ENCODE peak calls at places on chromosomes 4 and X, in six cellular contexts. X, M, V, Q, B and I are unnamed samples. For H3K4me1, the result is how much of the 10 kb centered on the place peaks cover.

GRCh38 chrX:70087857-70088256 is 25.6 kb downstream of the OTUD6A start:
- DNase-seq in X (no peak), M (no peak), V (no peak), Q (peak), B (no peak), I (no peak)

GRCh38 chr4:122576261-122577188 is 44.3 kb downstream of the IL21 start:
- DNase-seq in X (no peak), M (no peak), V (no peak), Q (peak), B (no peak), I (no peak)

GRCh38 chr4:7546809-7547367 is 112.2 kb upstream of the PSAPL1 start:
- DNase-seq in X (no peak), M (no peak), V (no peak), Q (peak), B (no peak), I (no peak)

GRCh38 chr4:138891610-138892009 is 124.0 kb upstream of the NOCT start:
- DNase-seq in X (no peak), M (no peak), V (no peak), Q (no peak), B (no peak), I (no peak)

GRCh38 chr4:151442002-151442401 is 33.0 kb downstream of the FHIP1A start:
- DNase-seq in X (no peak), M (no peak), V (no peak), Q (no peak), B (no peak), I (no peak)

GRCh38 chrX:139834879-139835278 is 98.0 kb downstream of the ATP11C start:
- DNase-seq in X (no peak), M (no peak), V (no peak), Q (peak), B (no peak), I (no peak)

GRCh38 chr4:121822796-121823504 is 733 bp downstream of the CCNA2 start:
- DNase-seq in X (no peak), M (no peak), V (peak), Q (peak), B (no peak), I (peak)

GRCh38 chr4:100722866-100723459 is 205.1 kb upstream of the EMCN start:
- DNase-seq in X (no peak), M (no peak), V (no peak), Q (no peak), B (no peak), I (no peak)

GRCh38 chr4:103086565-103086964 is 10.0 kb upstream of the SLC9B2 start:
- DNase-seq in X (no peak), M (no peak), V (no peak), Q (no peak), B (no peak), I (no peak)

GRCh38 chr4:41512604-41513003 is 25.4 kb upstream of the LIMCH1 start:
- DNase-seq in X (no peak), M (no peak), V (no peak), Q (no peak), B (no peak), I (no peak)

GRCh38 chr4:97987019-97987648 is 156.1 kb downstream of the STPG2 start:
- DNase-seq in X (no peak), M (no peak), V (no peak), Q (peak), B (no peak), I (no peak)

GRCh38 chr4:76605099-76605563 is 170.1 kb downstream of the SHROOM3 start:
- DNase-seq in X (no peak), M (no peak), V (no peak), Q (no peak), B (no peak), I (no peak)

GRCh38 chr4:87589531-87589930 is 18.8 kb upstream of the DSPP start:
- DNase-seq in X (no peak), M (no peak), V (no peak), Q (peak), B (no peak), I (no peak)

GRCh38 chr4:36020351-36020750 is 224.0 kb downstream of the ARAP2 start:
- DNase-seq in X (no peak), M (no peak), V (no peak), Q (no peak), B (no peak), I (no peak)

GRCh38 chr4:114109776-114110175 is 130.3 kb upstream of the ARSJ start:
- DNase-seq in X (no peak), M (no peak), V (no peak), Q (no peak), B (no peak), I (no peak)

GRCh38 chr4:114103908-114104307 is 124.5 kb upstream of the ARSJ start:
- DNase-seq in X (no peak), M (no peak), V (no peak), Q (no peak), B (no peak), I (no peak)

GRCh38 chr4:114108869-114109268 is 129.4 kb upstream of the ARSJ start:
- DNase-seq in X (no peak), M (no peak), V (no peak), Q (no peak), B (no peak), I (no peak)
- TF ChIP-seq CTCF in X (no peak), M (no peak), V (no peak), Q (no peak), B (no peak), I (peak)

DNA sequence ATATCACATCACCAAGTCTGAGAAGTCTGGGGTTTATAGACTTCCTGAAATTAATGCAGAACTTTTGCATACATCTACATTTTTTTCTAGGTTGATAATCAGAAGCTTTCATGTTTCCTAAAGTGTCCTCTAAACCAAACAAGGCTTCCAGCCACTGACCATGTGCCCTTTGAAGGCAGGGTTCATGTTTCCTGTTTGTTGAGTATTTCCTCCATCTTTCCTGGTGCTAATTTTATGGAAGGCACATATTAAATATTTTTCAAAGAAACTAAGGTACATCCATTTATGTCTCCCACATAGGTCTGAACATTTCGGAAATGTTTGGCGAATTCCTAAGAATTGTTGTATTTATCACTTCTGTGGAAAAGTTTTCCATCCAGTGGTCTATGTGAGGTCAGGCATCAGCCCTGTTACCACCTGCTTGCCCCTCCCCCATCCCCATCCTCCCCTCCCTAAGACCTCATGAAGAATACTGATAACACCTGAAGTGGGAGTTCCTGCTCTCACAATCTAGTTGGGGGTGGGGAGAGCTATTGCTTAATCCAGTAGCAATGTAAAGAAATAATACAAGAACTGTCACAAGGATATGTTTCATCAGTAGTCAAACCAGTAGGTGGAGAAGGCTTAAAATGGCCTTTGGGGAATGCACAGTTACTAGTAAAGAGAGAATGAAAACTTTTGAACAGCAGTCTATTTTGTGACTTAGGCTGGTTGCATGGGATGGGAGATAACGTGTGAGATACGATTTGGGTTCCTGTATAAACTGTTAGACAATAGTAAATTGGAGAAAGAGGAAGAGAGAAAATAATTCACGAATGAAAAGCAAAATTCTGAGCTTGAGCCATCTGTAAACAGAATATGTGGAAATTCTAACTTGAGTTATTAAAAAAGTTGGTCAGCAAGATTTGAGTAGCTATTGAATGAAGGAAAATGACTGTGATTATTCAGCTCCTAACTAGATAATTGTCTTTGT is 5.9 kb downstream of the GALNT7 start:
- DNase-seq in X (no peak), M (no peak), V (no peak), Q (no peak), B (no peak), I (no peak)
- H3K4me1 ChIP-seq in X (under half), M (under half), V (under half), Q (under half), B (half or more), I (under half)

GRCh38 chr4:95362066-95362465 is 186.7 kb downstream of the UNC5C start:
- DNase-seq in X (no peak), M (no peak), V (no peak), Q (no peak), B (no peak), I (no peak)

GRCh38 chr4:95363966-95364365 is 184.8 kb downstream of the UNC5C start:
- DNase-seq in X (no peak), M (no peak), V (no peak), Q (peak), B (no peak), I (no peak)

GRCh38 chr4:95361696-95361965 is 187.1 kb downstream of the UNC5C start:
- DNase-seq in X (no peak), M (no peak), V (no peak), Q (no peak), B (no peak), I (no peak)

GRCh38 chr4:95363579-95363965 is 185.2 kb downstream of the UNC5C start:
- DNase-seq in X (no peak), M (no peak), V (no peak), Q (no peak), B (no peak), I (no peak)

GRCh38 chr4:95362906-95363578 is 185.7 kb downstream of the UNC5C start:
- DNase-seq in X (no peak), M (no peak), V (peak), Q (peak), B (no peak), I (no peak)
- TF ChIP-seq CTCF in X (no peak), M (no peak), V (peak), Q (peak), B (no peak), I (no peak)

GRCh38 chr4:2799444-2799911 is 6.6 kb downstream of the SH3BP2 start:
- DNase-seq in X (peak), M (peak), V (no peak), Q (no peak), B (no peak), I (peak)
- H3K4me1 ChIP-seq in X (half or more), M (under half), V (under half), Q (under half), B (half or more), I (half or more)

DNA sequence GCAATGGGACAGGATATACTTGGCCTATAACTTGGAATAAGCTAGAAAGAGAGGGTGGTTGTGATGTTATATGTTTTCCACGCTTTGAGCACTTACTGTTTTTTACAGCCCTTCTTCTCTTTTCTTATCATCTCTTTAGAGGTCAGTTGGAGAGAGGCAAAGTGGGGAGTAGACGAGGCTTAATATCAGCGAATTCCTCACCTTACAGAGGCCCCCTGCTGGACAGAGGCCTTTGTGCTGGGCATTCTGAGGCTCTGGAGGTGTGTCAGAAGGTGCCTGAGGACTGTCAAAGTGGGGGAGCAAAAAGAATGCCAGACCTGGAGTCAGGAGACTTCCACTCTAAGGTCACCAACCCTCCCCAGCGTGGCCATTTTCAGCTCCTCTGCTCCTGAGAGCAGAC is 42.5 kb downstream of the MAMLD1 start:
- DNase-seq in X (no peak), M (no peak), V (no peak), Q (no peak), B (no peak), I (no peak)
- TF ChIP-seq CTCF in X (no peak), M (no peak), V (peak), Q (peak), B (no peak), I (no peak)

GRCh38 chrX:133375558-133376340 is 39.5 kb downstream of the GPC4 start:
- DNase-seq in X (peak), M (peak), V (no peak), Q (peak), B (no peak), I (no peak)
- H3K4me1 ChIP-seq in X (under half), M (under half), V (under half), Q (under half), B (under half), I (under half)

DNA sequence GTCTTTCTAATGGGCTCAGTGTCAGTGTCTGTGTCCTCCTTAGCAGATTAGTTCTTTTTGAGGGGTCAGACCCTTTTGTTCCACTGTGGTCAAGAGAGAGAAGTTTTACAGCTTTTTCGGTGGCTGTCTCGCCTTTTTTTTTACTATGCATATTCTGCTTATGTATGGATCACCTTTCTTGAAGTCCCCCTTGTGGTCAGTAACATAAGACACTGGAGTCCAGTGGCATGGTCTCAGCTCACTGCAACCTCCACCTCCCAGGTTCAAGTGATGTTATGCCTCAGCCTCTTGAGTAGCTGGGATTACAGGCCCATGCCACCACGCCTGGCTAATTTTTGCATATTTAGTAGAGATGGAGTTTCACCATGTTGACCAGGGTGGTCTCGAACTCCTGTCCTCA is 54.0 kb upstream of the PGRMC2 start:
- DNase-seq in X (no peak), M (no peak), V (no peak), Q (no peak), B (no peak), I (no peak)
- TF ChIP-seq CTCF in X (no peak), M (no peak), V (peak), Q (no peak), B (no peak), I (no peak)

GRCh38 chrX:11580789-11581188 is 84.9 kb downstream of the ARHGAP6 start:
- DNase-seq in X (no peak), M (no peak), V (no peak), Q (no peak), B (no peak), I (no peak)
- H3K4me1 ChIP-seq in X (under half), M (under half), V (under half), Q (under half), B (under half), I (under half)